ENCODE peak calls at places on chromosome 13, in five cellular contexts. D is GM23248, O is GM23338, U is PC-9, Z is SK-N-SH. V is an unnamed sample.

GRCh38 chr13:51825681-51826254 is 19.2 kb downstream of the TMEM272 start:
- DNase-seq in D (no peak), O (no peak), U (no peak), Z (no peak), V (no peak)

GRCh38 chr13:35157143-35157755 is 215.2 kb downstream of the NBEA start:
- DNase-seq in D (peak; percentile 64), O (peak; percentile 71), U (no peak), Z (peak; percentile 43), V (peak; percentile 28)

GRCh38 chr13:113554333-113554700 is 30.2 kb upstream of the TFDP1 start:
- DNase-seq in D (no peak), O (no peak), U (no peak), Z (no peak), V (no peak)

GRCh38 chr13:87810391-87810801 is 139.2 kb downstream of the SLITRK5 start:
- DNase-seq in D (no peak), O (peak; percentile 74), U (peak; percentile 69), Z (no peak), V (no peak)

GRCh38 chr13:23763328-23763727 is 125.9 kb downstream of the MIPEP start:
- DNase-seq in D (no peak), O (no peak), U (no peak), Z (no peak), V (no peak)

GRCh38 chr13:79231887-79232286 is 174.2 kb downstream of the RBM26 start:
- DNase-seq in D (no peak), O (no peak), U (no peak), Z (no peak), V (no peak)

GRCh38 chr13:44141213-44141724 is 232.4 kb upstream of the SERP2 start:
- DNase-seq in D (no peak), O (peak; percentile 47), U (no peak), Z (no peak), V (no peak)

GRCh38 chr13:65841156-65841555 is 1389.0 kb downstream of the PCDH9 start:
- DNase-seq in D (no peak), O (no peak), U (no peak), Z (no peak), V (no peak)

GRCh38 chr13:114147803-114148520 is 15.5 kb upstream of the RASA3 start:
- DNase-seq in D (no peak), O (no peak), U (no peak), Z (peak; percentile 5), V (no peak)

GRCh38 chr13:102128216-102128800 is 273.5 kb downstream of the FGF14 start:
- DNase-seq in D (peak; percentile 71), O (no peak), U (no peak), Z (no peak), V (no peak)

GRCh38 chr13:48892311-48892710 is 83.4 kb upstream of the FNDC3A start:
- DNase-seq in D (peak; percentile 95), O (no peak), U (peak; percentile 46), Z (no peak), V (no peak)

GRCh38 chr13:27362064-27362751 is 62.2 kb upstream of the GTF3A start:
- DNase-seq in D (peak; percentile 86), O (peak; percentile 96), U (peak; percentile 59), Z (peak; percentile 89), V (peak; percentile 58)

GRCh38 chr13:41196011-41196410 is 1.6 kb upstream of the KBTBD7 start:
- DNase-seq in D (no peak), O (no peak), U (no peak), Z (peak; percentile 22), V (no peak)

GRCh38 chr13:99312493-99312883 is 5.3 kb upstream of the GPR183 start:
- DNase-seq in D (peak; percentile 99), O (no peak), U (no peak), Z (peak; percentile 18), V (no peak)

GRCh38 chr13:114050536-114051450 is 76.9 kb upstream of the C13orf46 start:
- DNase-seq in D (no peak), O (no peak), U (no peak), Z (no peak), V (no peak)

GRCh38 chr13:71320452-71320851 is 546.6 kb downstream of the DACH1 start:
- DNase-seq in D (peak; percentile 0), O (peak; percentile 64), U (no peak), Z (no peak), V (peak; percentile 19)

GRCh38 chr13:37889102-37889501 is 19.5 kb upstream of the TRPC4 start:
- DNase-seq in D (peak; percentile 35), O (no peak), U (no peak), Z (no peak), V (no peak)
- H3K4me2 ChIP-seq in D (peak overlapping the region; percentile 62), O (no peak overlapping the region), U (peak overlapping the region; percentile 33), Z (peak overlapping the region; percentile 23), V (peak overlapping the region; percentile 43)

GRCh38 chr13:95676775-95677563 is at the start of gene DNAJC3:
- DNase-seq in D (peak; percentile 100), O (peak; percentile 98), U (peak; percentile 92), Z (peak; percentile 98), V (peak; percentile 97)

GRCh38 chr13:95678967-95679366 is 2.0 kb downstream of the DNAJC3 start:
- DNase-seq in D (no peak), O (no peak), U (no peak), Z (no peak), V (no peak)

GRCh38 chr13:95677564-95678386 is 836 bp downstream of the DNAJC3 start:
- DNase-seq in D (peak; percentile 65), O (peak; percentile 61), U (no peak), Z (no peak), V (peak; percentile 28)

GRCh38 chr13:95676100-95676774 is 702 bp upstream of the DNAJC3 start:
- DNase-seq in D (peak; percentile 63), O (peak; percentile 77), U (peak; percentile 69), Z (no peak), V (peak; percentile 32)

GRCh38 chr13:95679722-95680121 is 2.8 kb downstream of the DNAJC3 start:
- DNase-seq in D (no peak), O (no peak), U (no peak), Z (no peak), V (no peak)
- H3K27ac ChIP-seq in D (no peak overlapping the region), O (no peak overlapping the region), U (peak overlapping the region; percentile 0), Z (no peak overlapping the region), V (no peak overlapping the region)

DNA sequence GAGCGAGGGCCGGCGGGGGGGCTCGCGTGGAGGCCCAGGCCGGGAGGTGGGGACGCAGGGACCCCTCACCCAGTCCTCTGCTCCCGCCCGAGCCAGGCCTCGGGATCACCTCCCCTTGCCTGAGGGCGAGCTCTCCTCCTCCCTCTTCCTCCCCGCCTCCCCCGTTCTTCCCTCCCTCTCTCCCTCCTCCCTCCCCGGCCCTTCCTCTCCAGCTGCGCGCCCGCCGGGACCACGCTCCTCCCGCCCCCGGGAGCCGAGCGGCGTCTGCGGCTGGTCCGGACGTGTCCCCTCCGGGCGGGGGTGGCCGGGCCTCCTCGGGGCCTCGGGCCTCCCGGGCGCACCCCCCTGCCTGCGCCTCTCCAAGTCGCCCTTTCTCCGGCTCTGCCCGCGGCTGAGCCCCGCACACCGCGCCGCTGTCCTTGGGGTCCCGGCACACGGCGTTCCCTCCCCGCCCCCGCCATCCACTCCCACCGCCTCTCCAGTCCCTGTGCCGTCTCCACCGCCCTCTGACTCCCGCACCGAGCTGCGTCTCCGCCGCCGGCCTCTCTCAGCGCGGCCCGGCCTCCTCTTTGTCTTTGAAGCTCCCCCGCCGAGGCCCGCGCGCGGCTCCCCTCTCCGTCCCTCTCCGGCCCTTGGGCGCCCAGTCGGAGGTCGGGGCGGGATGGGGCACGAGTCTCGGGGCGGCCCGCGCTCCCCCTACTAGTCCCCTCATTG is 5.7 kb downstream of the SOX1 start:
- DNase-seq in D (no peak), O (peak; percentile 92), U (no peak), Z (no peak), V (no peak)
- H3F3A ChIP-seq in D (no peaks in the 10 kb centered on the region), O (peaks cover 9% of the 10 kb centered on the region), U (no peaks in the 10 kb centered on the region), Z (no peaks in the 10 kb centered on the region), V (no peaks in the 10 kb centered on the region)

GRCh38 chr13:20451397-20451796 is 74.3 kb downstream of the CRYL1 start:
- DNase-seq in D (no peak), O (no peak), U (no peak), Z (no peak), V (no peak)
- H3K4me2 ChIP-seq in D (no peak overlapping the region), O (no peak overlapping the region), U (no peak overlapping the region), Z (no peak overlapping the region), V (no peak overlapping the region)

GRCh38 chr13:25172303-25172630 is 179 bp upstream of the AMER2 start:
- DNase-seq in D (no peak), O (no peak), U (no peak), Z (peak; percentile 25), V (no peak)

GRCh38 chr13:25175026-25175425 is 2.9 kb upstream of the AMER2 start:
- DNase-seq in D (no peak), O (no peak), U (no peak), Z (no peak), V (no peak)

GRCh38 chr13:25171517-25172302 is at the start of gene AMER2:
- DNase-seq in D (peak; percentile 49), O (peak; percentile 37), U (no peak), Z (peak; percentile 75), V (no peak)

GRCh38 chr13:25175431-25175830 is 3.3 kb upstream of the AMER2 start:
- DNase-seq in D (no peak), O (no peak), U (no peak), Z (no peak), V (no peak)

GRCh38 chr13:25174304-25174703 is 2.2 kb upstream of the AMER2 start:
- DNase-seq in D (no peak), O (no peak), U (no peak), Z (no peak), V (no peak)
- H3K27ac ChIP-seq in D (no peak overlapping the region), O (no peak overlapping the region), U (no peak overlapping the region), Z (no peak overlapping the region), V (no peak overlapping the region)

DNA sequence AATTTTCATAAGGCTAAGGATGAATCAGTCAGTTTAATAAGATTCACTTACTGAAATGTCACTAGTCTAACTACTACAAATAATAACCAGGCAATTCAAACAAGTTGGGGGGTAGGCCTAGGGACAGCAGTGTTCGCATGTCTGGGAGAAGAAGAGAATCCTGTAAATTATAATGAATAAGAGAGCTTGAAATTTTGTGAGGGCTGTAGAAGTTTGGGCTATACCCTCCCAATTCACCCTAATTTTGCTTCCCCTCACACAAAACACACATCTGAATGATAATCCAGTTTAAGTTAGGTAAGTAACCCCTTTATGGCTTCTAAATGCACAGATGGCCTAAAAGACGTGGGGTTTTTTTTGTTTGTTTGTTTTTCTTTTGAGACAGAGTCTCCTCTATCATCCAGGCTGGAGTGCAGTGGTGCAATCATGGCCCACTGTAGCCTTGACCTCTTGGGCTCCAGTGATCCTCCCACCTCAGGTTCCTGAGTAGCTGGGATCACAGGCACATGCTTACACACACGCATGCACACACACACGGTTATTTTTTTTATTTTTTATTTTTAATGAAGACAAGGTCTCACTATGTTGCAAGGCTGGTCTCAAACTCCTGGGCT is 69.9 kb downstream of the TBC1D4 start:
- DNase-seq in D (no peak), O (no peak), U (no peak), Z (no peak), V (no peak)
- H3F3A ChIP-seq in D (peaks cover 26% of the 10 kb centered on the region), O (no peaks in the 10 kb centered on the region), U (peaks cover 18% of the 10 kb centered on the region), Z (peaks cover 9% of the 10 kb centered on the region), V (no peaks in the 10 kb centered on the region)

DNA sequence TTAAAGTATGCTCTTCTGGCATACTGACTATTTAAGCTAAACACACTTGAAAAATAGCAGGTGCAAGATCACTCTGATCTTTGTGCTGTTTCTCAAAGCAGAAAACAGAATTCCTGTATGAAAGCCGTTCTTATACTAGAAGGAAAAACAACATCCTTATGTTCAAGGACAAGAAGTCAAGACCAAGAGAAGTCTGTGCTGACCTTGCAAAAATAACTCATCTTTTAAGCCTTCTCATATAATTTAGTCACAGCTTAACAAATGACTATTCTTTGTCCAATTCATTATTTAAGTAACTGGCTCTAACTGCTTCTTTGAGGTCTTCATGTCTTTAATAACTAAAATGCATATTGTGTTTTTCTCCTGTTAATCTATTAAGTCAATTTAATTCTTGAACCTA is 2750.2 kb upstream of the PCDH20 start:
- DNase-seq in D (no peak), O (no peak), U (no peak), Z (no peak), V (no peak)
- H3K4me2 ChIP-seq in D (no peak overlapping the region), O (no peak overlapping the region), U (no peak overlapping the region), Z (no peak overlapping the region), V (no peak overlapping the region)